ENCODE peak calls at places on chromosomes 6 and 20, in five cellular contexts. One of them, this sample, is unnamed.
A peak's percentile ranks its signal among the peaks of the same experiment; 100 is the strongest.

GRCh38 chr6:155026366-155027045 is 31.4 kb downstream of the TIAM2 start:
- DNase-seq in mucosa of descending colon: no peak
- DNase-seq in brain microvascular endothelial cell: peak; percentile 80
- DNase-seq in A549: peak; percentile 80
- DNase-seq in HFF-Myc: peak; percentile 55
- DNase-seq in this sample: peak; percentile 42

GRCh38 chr20:57092900-57093238 is 173.6 kb downstream of the BMP7 start:
- DNase-seq in mucosa of descending colon: no peak
- DNase-seq in brain microvascular endothelial cell: no peak
- DNase-seq in A549: no peak
- DNase-seq in HFF-Myc: no peak
- DNase-seq in this sample: no peak

GRCh38 chr20:17128206-17128605 is 98.6 kb upstream of the PCSK2 start:
- DNase-seq in mucosa of descending colon: no peak
- DNase-seq in brain microvascular endothelial cell: no peak
- DNase-seq in A549: no peak
- DNase-seq in HFF-Myc: no peak
- DNase-seq in this sample: no peak

GRCh38 chr6:90103056-90103793 is 193.4 kb downstream of the BACH2 start:
- DNase-seq in mucosa of descending colon: no peak
- DNase-seq in brain microvascular endothelial cell: no peak
- DNase-seq in A549: peak; percentile 9
- DNase-seq in HFF-Myc: no peak
- DNase-seq in this sample: no peak

GRCh38 chr6:53065266-53066058 is at the start of gene FBXO9:
- DNase-seq in mucosa of descending colon: peak; percentile 85
- DNase-seq in brain microvascular endothelial cell: no peak
- DNase-seq in A549: peak; percentile 58
- DNase-seq in HFF-Myc: no peak
- DNase-seq in this sample: no peak

GRCh38 chr20:44348168-44348659 is 7.3 kb upstream of the HNF4A start:
- DNase-seq in mucosa of descending colon: no peak
- DNase-seq in brain microvascular endothelial cell: no peak
- DNase-seq in A549: no peak
- DNase-seq in HFF-Myc: no peak
- DNase-seq in this sample: no peak

GRCh38 chr6:30810813-30811329 is 66.5 kb upstream of the IER3 start:
- DNase-seq in mucosa of descending colon: peak; percentile 63
- DNase-seq in brain microvascular endothelial cell: no peak
- DNase-seq in A549: no peak
- DNase-seq in HFF-Myc: no peak
- DNase-seq in this sample: no peak

GRCh38 chr6:169244684-169245383 is 8.8 kb downstream of the THBS2 start:
- DNase-seq in mucosa of descending colon: no peak
- DNase-seq in brain microvascular endothelial cell: no peak
- DNase-seq in A549: no peak
- DNase-seq in HFF-Myc: no peak
- DNase-seq in this sample: no peak

GRCh38 chr6:136920858-136921520 is 1.1 kb upstream of the SLC35D3 start:
- DNase-seq in mucosa of descending colon: peak; percentile 67
- DNase-seq in brain microvascular endothelial cell: no peak
- DNase-seq in A549: no peak
- DNase-seq in HFF-Myc: no peak
- DNase-seq in this sample: peak; percentile 4

GRCh38 chr20:62768234-62768814 is 27.9 kb upstream of the MRGBP start:
- DNase-seq in mucosa of descending colon: peak; percentile 21
- DNase-seq in brain microvascular endothelial cell: no peak
- DNase-seq in A549: no peak
- DNase-seq in HFF-Myc: no peak
- DNase-seq in this sample: no peak

GRCh38 chr20:14583413-14583812 is 246.0 kb upstream of the FLRT3 start:
- DNase-seq in mucosa of descending colon: no peak
- DNase-seq in brain microvascular endothelial cell: no peak
- DNase-seq in A549: peak; percentile 66
- DNase-seq in HFF-Myc: no peak
- DNase-seq in this sample: peak; percentile 32

GRCh38 chr20:64130876-64131275 is 23.5 kb upstream of the NPBWR2 start:
- DNase-seq in mucosa of descending colon: no peak
- DNase-seq in brain microvascular endothelial cell: no peak
- DNase-seq in A549: no peak
- DNase-seq in HFF-Myc: no peak
- DNase-seq in this sample: no peak

GRCh38 chr6:47267301-47267700 is 42.4 kb downstream of the TNFRSF21 start:
- DNase-seq in mucosa of descending colon: no peak
- DNase-seq in brain microvascular endothelial cell: peak; percentile 14
- DNase-seq in A549: no peak
- DNase-seq in HFF-Myc: no peak
- DNase-seq in this sample: no peak

GRCh38 chr6:110661426-110661825 is 153.8 kb downstream of the CDK19 start:
- DNase-seq in mucosa of descending colon: no peak
- DNase-seq in brain microvascular endothelial cell: no peak
- DNase-seq in A549: no peak
- DNase-seq in HFF-Myc: no peak
- DNase-seq in this sample: no peak

GRCh38 chr20:9966966-9967365 is 67.8 kb upstream of the ANKEF1 start:
- DNase-seq in mucosa of descending colon: no peak
- DNase-seq in brain microvascular endothelial cell: no peak
- DNase-seq in A549: peak; percentile 38
- DNase-seq in HFF-Myc: no peak
- DNase-seq in this sample: no peak

DNA sequence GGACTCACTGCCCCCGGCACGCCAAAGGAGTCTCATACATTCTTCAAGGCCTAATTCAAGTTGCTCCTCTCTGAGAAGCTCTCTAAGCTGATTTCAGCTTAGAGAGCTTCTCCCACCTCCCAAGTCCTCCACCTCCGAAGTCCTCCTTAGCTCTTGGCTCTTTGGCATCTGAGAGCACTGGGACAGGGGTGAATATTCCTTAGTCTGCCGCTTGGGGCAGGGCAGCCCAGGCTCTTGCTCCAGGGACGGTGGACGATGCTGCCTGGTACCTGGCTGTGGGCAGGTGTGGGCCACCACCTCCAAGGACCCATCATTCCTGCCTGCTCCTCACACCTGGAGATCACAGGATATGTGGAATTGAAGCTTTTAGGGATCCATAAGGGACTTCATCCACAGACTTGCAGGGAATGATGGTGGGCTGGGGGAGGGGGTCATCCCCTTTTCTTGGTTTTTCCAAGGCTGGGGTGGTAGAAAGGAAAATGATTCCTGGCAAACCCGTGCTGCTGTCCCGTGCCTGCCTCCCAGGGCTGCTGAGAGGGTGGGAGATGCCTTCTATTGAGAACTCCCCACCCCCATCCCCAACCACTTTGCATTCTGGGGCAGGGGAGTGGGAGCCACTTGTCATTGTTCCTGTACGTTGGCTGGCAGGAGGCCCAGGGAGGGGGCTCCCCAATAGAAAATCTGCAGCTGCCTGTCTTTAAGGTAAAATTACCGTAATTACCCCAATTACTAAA is 57.4 kb downstream of the ARHGAP40 start:
- DNase-seq in mucosa of descending colon: peak; percentile 32
- DNase-seq in brain microvascular endothelial cell: no peak
- DNase-seq in A549: peak; percentile 38
- DNase-seq in HFF-Myc: no peak
- DNase-seq in this sample: no peak
- TF ChIP-seq CTCF in mucosa of descending colon: peak; percentile 18
- TF ChIP-seq CTCF in brain microvascular endothelial cell: peak; percentile 78
- TF ChIP-seq CTCF in A549: peak; percentile 44
- TF ChIP-seq CTCF in HFF-Myc: peak; percentile 68
- TF ChIP-seq CTCF in this sample: peak; percentile 73

GRCh38 chr6:41536884-41537347 is 9.3 kb upstream of the FOXP4 start:
- DNase-seq in mucosa of descending colon: peak; percentile 90
- DNase-seq in brain microvascular endothelial cell: no peak
- DNase-seq in A549: no peak
- DNase-seq in HFF-Myc: no peak
- DNase-seq in this sample: no peak
- H3K4me3 ChIP-seq in mucosa of descending colon: no peak overlapping the region
- H3K4me3 ChIP-seq in brain microvascular endothelial cell: no peak overlapping the region
- H3K4me3 ChIP-seq in A549: no peak overlapping the region
- H3K4me3 ChIP-seq in HFF-Myc: no peak overlapping the region
- H3K4me3 ChIP-seq in this sample: no peak overlapping the region

GRCh38 chr6:84967389-84967788 is 203.0 kb upstream of the TBX18 start:
- DNase-seq in mucosa of descending colon: no peak
- DNase-seq in brain microvascular endothelial cell: peak; percentile 56
- DNase-seq in A549: peak; percentile 65
- DNase-seq in HFF-Myc: peak; percentile 43
- DNase-seq in this sample: no peak
- TF ChIP-seq CTCF in mucosa of descending colon: no peak
- TF ChIP-seq CTCF in brain microvascular endothelial cell: peak; percentile 65
- TF ChIP-seq CTCF in A549: peak; percentile 57
- TF ChIP-seq CTCF in HFF-Myc: peak; percentile 72
- TF ChIP-seq CTCF in this sample: peak; percentile 79

GRCh38 chr6:28789553-28790083 is 134.2 kb downstream of the TRIM27 start:
- DNase-seq in mucosa of descending colon: no peak
- DNase-seq in brain microvascular endothelial cell: peak; percentile 62
- DNase-seq in A549: peak; percentile 78
- DNase-seq in HFF-Myc: no peak
- DNase-seq in this sample: no peak
- H3K4me3 ChIP-seq in mucosa of descending colon: no peak overlapping the region
- H3K4me3 ChIP-seq in brain microvascular endothelial cell: peak overlapping the region; percentile 56
- H3K4me3 ChIP-seq in A549: peak overlapping the region; percentile 53
- H3K4me3 ChIP-seq in HFF-Myc: peak overlapping the region; percentile 55
- H3K4me3 ChIP-seq in this sample: peak overlapping the region; percentile 61

GRCh38 chr20:6767166-6767535 is 335 bp upstream of the BMP2 start:
- DNase-seq in mucosa of descending colon: no peak
- DNase-seq in brain microvascular endothelial cell: no peak
- DNase-seq in A549: no peak
- DNase-seq in HFF-Myc: no peak
- DNase-seq in this sample: no peak
- TF ChIP-seq CTCF in mucosa of descending colon: no peak
- TF ChIP-seq CTCF in brain microvascular endothelial cell: peak; percentile 3
- TF ChIP-seq CTCF in A549: no peak
- TF ChIP-seq CTCF in HFF-Myc: no peak
- TF ChIP-seq CTCF in this sample: no peak

GRCh38 chr6:75202676-75203131 is 3.1 kb downstream of the COL12A1 start:
- DNase-seq in mucosa of descending colon: no peak
- DNase-seq in brain microvascular endothelial cell: no peak
- DNase-seq in A549: no peak
- DNase-seq in HFF-Myc: no peak
- DNase-seq in this sample: no peak
- H3K4me3 ChIP-seq in mucosa of descending colon: no peak overlapping the region
- H3K4me3 ChIP-seq in brain microvascular endothelial cell: peak overlapping the region; percentile 58
- H3K4me3 ChIP-seq in A549: no peak overlapping the region
- H3K4me3 ChIP-seq in HFF-Myc: peak overlapping the region; percentile 86
- H3K4me3 ChIP-seq in this sample: no peak overlapping the region

This sample was measured in epithelial cell of proximal tubule.